ENCODE peak calls at places on chromosomes 4 and X, in six cellular contexts. One of them, this sample, is unnamed.

GRCh38 chrX:22164770-22165388 is 107.8 kb upstream of the CBLL2 start:
- DNase-seq in Panc1: no peak
- DNase-seq in endothelial cell of umbilical vein: no peak
- DNase-seq in transverse colon: no peak
- DNase-seq in stomach: no peak
- DNase-seq in breast epithelium: no peak
- DNase-seq in this sample: no peak

GRCh38 chr4:53676402-53676871 is 85.2 kb upstream of the LNX1 start:
- DNase-seq in Panc1: no peak
- DNase-seq in endothelial cell of umbilical vein: no peak
- DNase-seq in transverse colon: no peak
- DNase-seq in stomach: no peak
- DNase-seq in breast epithelium: no peak
- DNase-seq in this sample: no peak

GRCh38 chrX:68932611-68933010 is 103.8 kb downstream of the EFNB1 start:
- DNase-seq in Panc1: no peak
- DNase-seq in endothelial cell of umbilical vein: peak; percentile 75
- DNase-seq in transverse colon: peak; percentile 1
- DNase-seq in stomach: no peak
- DNase-seq in breast epithelium: no peak
- DNase-seq in this sample: no peak

GRCh38 chrX:40663880-40664630 is 16.7 kb upstream of the CXorf38 start:
- DNase-seq in Panc1: no peak
- DNase-seq in endothelial cell of umbilical vein: peak; percentile 4
- DNase-seq in transverse colon: no peak
- DNase-seq in stomach: no peak
- DNase-seq in breast epithelium: no peak
- DNase-seq in this sample: no peak

GRCh38 chr4:54543088-54543795 is 114.5 kb upstream of the KIT start:
- DNase-seq in Panc1: no peak
- DNase-seq in endothelial cell of umbilical vein: no peak
- DNase-seq in transverse colon: no peak
- DNase-seq in stomach: no peak
- DNase-seq in breast epithelium: no peak
- DNase-seq in this sample: no peak

GRCh38 chr4:42401171-42401570 is 3.9 kb downstream of the SHISA3 start:
- DNase-seq in Panc1: no peak
- DNase-seq in endothelial cell of umbilical vein: peak; percentile 16
- DNase-seq in transverse colon: no peak
- DNase-seq in stomach: no peak
- DNase-seq in breast epithelium: no peak
- DNase-seq in this sample: no peak

GRCh38 chrX:4830880-4831557 is 1117.6 kb upstream of the PRKX start:
- DNase-seq in Panc1: peak; percentile 33
- DNase-seq in endothelial cell of umbilical vein: no peak
- DNase-seq in transverse colon: no peak
- DNase-seq in stomach: no peak
- DNase-seq in breast epithelium: no peak
- DNase-seq in this sample: no peak

GRCh38 chrX:964831-965416 is 247.5 kb downstream of the CRLF2 start:
- DNase-seq in Panc1: no peak
- DNase-seq in endothelial cell of umbilical vein: no peak
- DNase-seq in transverse colon: no peak
- DNase-seq in stomach: no peak
- DNase-seq in breast epithelium: no peak
- DNase-seq in this sample: no peak

GRCh38 chrX:144709841-144710240 is 537.5 kb upstream of the SPANXN1 start:
- DNase-seq in Panc1: no peak
- DNase-seq in endothelial cell of umbilical vein: no peak
- DNase-seq in transverse colon: no peak
- DNase-seq in stomach: no peak
- DNase-seq in breast epithelium: no peak
- DNase-seq in this sample: no peak

GRCh38 chr4:150098214-150098613 is 20.0 kb downstream of the DCLK2 start:
- DNase-seq in Panc1: no peak
- DNase-seq in endothelial cell of umbilical vein: peak; percentile 14
- DNase-seq in transverse colon: no peak
- DNase-seq in stomach: no peak
- DNase-seq in breast epithelium: no peak
- DNase-seq in this sample: no peak

GRCh38 chr4:72467633-72468032 is 101.4 kb downstream of the ADAMTS3 start:
- DNase-seq in Panc1: no peak
- DNase-seq in endothelial cell of umbilical vein: no peak
- DNase-seq in transverse colon: no peak
- DNase-seq in stomach: no peak
- DNase-seq in breast epithelium: no peak
- DNase-seq in this sample: no peak

GRCh38 chr4:8324640-8325239 is 55.2 kb downstream of the HTRA3 start:
- DNase-seq in Panc1: no peak
- DNase-seq in endothelial cell of umbilical vein: no peak
- DNase-seq in transverse colon: no peak
- DNase-seq in stomach: peak; percentile 9
- DNase-seq in breast epithelium: no peak
- DNase-seq in this sample: no peak

GRCh38 chr4:172900880-172901279 is 267.7 kb upstream of the GALNT7 start:
- DNase-seq in Panc1: no peak
- DNase-seq in endothelial cell of umbilical vein: no peak
- DNase-seq in transverse colon: no peak
- DNase-seq in stomach: no peak
- DNase-seq in breast epithelium: no peak
- DNase-seq in this sample: no peak

GRCh38 chr4:159101983-159102622 is 776 bp upstream of the RAPGEF2 start:
- DNase-seq in Panc1: no peak
- DNase-seq in endothelial cell of umbilical vein: no peak
- DNase-seq in transverse colon: no peak
- DNase-seq in stomach: no peak
- DNase-seq in breast epithelium: no peak
- DNase-seq in this sample: no peak

GRCh38 chr4:61533140-61533539 is 333.0 kb downstream of the ADGRL3 start:
- DNase-seq in Panc1: no peak
- DNase-seq in endothelial cell of umbilical vein: no peak
- DNase-seq in transverse colon: no peak
- DNase-seq in stomach: no peak
- DNase-seq in breast epithelium: no peak
- DNase-seq in this sample: no peak

GRCh38 chr4:174380699-174381098 is 97.0 kb downstream of the CEP44 start:
- DNase-seq in Panc1: no peak
- DNase-seq in endothelial cell of umbilical vein: no peak
- DNase-seq in transverse colon: no peak
- DNase-seq in stomach: no peak
- DNase-seq in breast epithelium: no peak
- DNase-seq in this sample: no peak

GRCh38 chr4:72631296-72631695 is 62.3 kb upstream of the ADAMTS3 start:
- DNase-seq in Panc1: no peak
- DNase-seq in endothelial cell of umbilical vein: no peak
- DNase-seq in transverse colon: no peak
- DNase-seq in stomach: no peak
- DNase-seq in breast epithelium: no peak
- DNase-seq in this sample: no peak

GRCh38 chr4:185810746-185811508 is 1.1 kb downstream of the SORBS2 start:
- DNase-seq in Panc1: no peak
- DNase-seq in endothelial cell of umbilical vein: no peak
- DNase-seq in transverse colon: no peak
- DNase-seq in stomach: no peak
- DNase-seq in breast epithelium: no peak
- DNase-seq in this sample: no peak

GRCh38 chr4:76615999-76616398 is 181.0 kb downstream of the SHROOM3 start:
- DNase-seq in Panc1: no peak
- DNase-seq in endothelial cell of umbilical vein: no peak
- DNase-seq in transverse colon: no peak
- DNase-seq in stomach: no peak
- DNase-seq in breast epithelium: no peak
- DNase-seq in this sample: no peak

GRCh38 chrX:2967998-2968909 is 38.1 kb upstream of the ARSH start:
- DNase-seq in Panc1: no peak
- DNase-seq in endothelial cell of umbilical vein: peak; percentile 5
- DNase-seq in transverse colon: peak; percentile 16
- DNase-seq in stomach: no peak
- DNase-seq in breast epithelium: peak; percentile 51
- DNase-seq in this sample: no peak

GRCh38 chr4:176547005-176547404 is 227.2 kb downstream of the SPCS3 start:
- DNase-seq in Panc1: no peak
- DNase-seq in endothelial cell of umbilical vein: no peak
- DNase-seq in transverse colon: no peak
- DNase-seq in stomach: no peak
- DNase-seq in breast epithelium: no peak
- DNase-seq in this sample: no peak

GRCh38 chr4:86895692-86896488 is 3.7 kb upstream of the C4orf36 start:
- DNase-seq in Panc1: peak; percentile 38
- DNase-seq in endothelial cell of umbilical vein: peak; percentile 72
- DNase-seq in transverse colon: no peak
- DNase-seq in stomach: no peak
- DNase-seq in breast epithelium: no peak
- DNase-seq in this sample: no peak

GRCh38 chr4:20773144-20773997 is 73.1 kb downstream of the PACRGL start:
- DNase-seq in Panc1: peak; percentile 15
- DNase-seq in endothelial cell of umbilical vein: peak; percentile 81
- DNase-seq in transverse colon: peak; percentile 20
- DNase-seq in stomach: peak; percentile 28
- DNase-seq in breast epithelium: no peak
- DNase-seq in this sample: peak; percentile 31

GRCh38 chrX:39456894-39457600 is 640.7 kb downstream of the BCOR start:
- DNase-seq in Panc1: no peak
- DNase-seq in endothelial cell of umbilical vein: no peak
- DNase-seq in transverse colon: no peak
- DNase-seq in stomach: no peak
- DNase-seq in breast epithelium: no peak
- DNase-seq in this sample: no peak

GRCh38 chrX:15043538-15043937 is 170.3 kb downstream of the MOSPD2 start:
- DNase-seq in Panc1: no peak
- DNase-seq in endothelial cell of umbilical vein: no peak
- DNase-seq in transverse colon: no peak
- DNase-seq in stomach: no peak
- DNase-seq in breast epithelium: no peak
- DNase-seq in this sample: no peak

GRCh38 chr4:157079441-157079840 is 3.5 kb downstream of the GLRB start:
- DNase-seq in Panc1: no peak
- DNase-seq in endothelial cell of umbilical vein: peak; percentile 33
- DNase-seq in transverse colon: no peak
- DNase-seq in stomach: no peak
- DNase-seq in breast epithelium: no peak
- DNase-seq in this sample: no peak

GRCh38 chr4:24470681-24471622 is 113.4 kb downstream of the DHX15 start:
- DNase-seq in Panc1: no peak
- DNase-seq in endothelial cell of umbilical vein: peak; percentile 52
- DNase-seq in transverse colon: peak; percentile 11
- DNase-seq in stomach: no peak
- DNase-seq in breast epithelium: no peak
- DNase-seq in this sample: no peak

GRCh38 chrX:138519296-138519695 is 192.2 kb downstream of the FGF13 start:
- DNase-seq in Panc1: no peak
- DNase-seq in endothelial cell of umbilical vein: no peak
- DNase-seq in transverse colon: no peak
- DNase-seq in stomach: no peak
- DNase-seq in breast epithelium: no peak
- DNase-seq in this sample: no peak

GRCh38 chr4:71202703-71203102 is 136.1 kb upstream of the SLC4A4 start:
- DNase-seq in Panc1: no peak
- DNase-seq in endothelial cell of umbilical vein: no peak
- DNase-seq in transverse colon: no peak
- DNase-seq in stomach: no peak
- DNase-seq in breast epithelium: no peak
- DNase-seq in this sample: no peak

GRCh38 chrX:135194684-135195083 is 23.5 kb upstream of the CT55 start:
- DNase-seq in Panc1: no peak
- DNase-seq in endothelial cell of umbilical vein: no peak
- DNase-seq in transverse colon: no peak
- DNase-seq in stomach: no peak
- DNase-seq in breast epithelium: no peak
- DNase-seq in this sample: no peak

GRCh38 chr4:184263910-184264732 is 46.4 kb upstream of the ENPP6 start:
- DNase-seq in Panc1: peak; percentile 62
- DNase-seq in endothelial cell of umbilical vein: peak; percentile 85
- DNase-seq in transverse colon: peak; percentile 96
- DNase-seq in stomach: peak; percentile 97
- DNase-seq in breast epithelium: peak; percentile 96
- DNase-seq in this sample: no peak

DNA sequence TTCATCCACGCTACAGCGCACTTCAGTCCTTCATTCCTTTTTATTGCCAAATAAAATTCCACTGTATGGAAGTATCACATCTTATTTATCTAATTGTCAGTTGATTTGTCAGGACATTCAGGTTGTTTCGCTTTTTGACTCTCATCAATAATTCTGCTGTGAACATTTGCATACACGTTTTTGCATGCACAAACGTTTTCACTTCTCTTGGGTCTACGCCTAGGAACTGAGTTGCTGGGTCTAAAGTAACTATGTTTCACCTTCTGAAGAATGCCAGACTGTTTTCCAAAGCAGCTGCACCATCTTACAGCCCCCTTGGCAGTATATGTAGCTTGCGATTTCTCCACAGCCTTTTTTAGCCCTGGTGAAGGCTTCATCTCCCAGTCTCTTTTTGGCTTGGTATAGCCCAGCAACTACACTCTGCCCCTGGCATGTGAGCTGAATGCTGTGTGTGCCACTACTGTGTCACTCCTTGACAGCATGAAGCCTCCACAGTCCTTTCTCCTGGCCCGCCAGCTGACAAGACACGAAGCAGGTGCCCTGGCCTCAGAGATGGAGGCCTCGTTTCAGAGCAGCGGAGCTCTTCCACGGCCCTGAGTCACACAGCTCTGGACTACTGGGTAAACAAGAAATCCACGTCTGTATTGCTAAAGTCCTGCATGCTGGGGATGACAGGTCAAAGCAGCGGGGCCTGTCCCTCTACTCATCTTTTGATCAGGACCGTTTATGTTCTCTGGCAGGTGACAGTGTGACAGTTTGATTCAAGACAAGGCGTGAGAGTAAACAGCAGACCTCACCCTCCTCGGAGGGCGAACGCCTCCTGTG is 75.5 kb downstream of the NSUN7 start:
- DNase-seq in Panc1: no peak
- DNase-seq in endothelial cell of umbilical vein: no peak
- DNase-seq in transverse colon: no peak
- DNase-seq in stomach: no peak
- DNase-seq in breast epithelium: no peak
- DNase-seq in this sample: no peak
- H3K36me3 ChIP-seq in Panc1: no peaks in the 10 kb centered on the region
- H3K36me3 ChIP-seq in endothelial cell of umbilical vein: peaks cover 38% of the 10 kb centered on the region
- H3K36me3 ChIP-seq in transverse colon: no peaks in the 10 kb centered on the region
- H3K36me3 ChIP-seq in stomach: peaks cover 6% of the 10 kb centered on the region
- H3K36me3 ChIP-seq in breast epithelium: peaks cover 6% of the 10 kb centered on the region
- H3K36me3 ChIP-seq in this sample: peaks cover 95% of the 10 kb centered on the region

GRCh38 chr4:153553155-153553819 is 87.1 kb downstream of the TMEM131L start:
- DNase-seq in Panc1: no peak
- DNase-seq in endothelial cell of umbilical vein: no peak
- DNase-seq in transverse colon: no peak
- DNase-seq in stomach: no peak
- DNase-seq in breast epithelium: no peak
- DNase-seq in this sample: no peak
- TF ChIP-seq POLR2AphosphoS5 in Panc1: no peak
- TF ChIP-seq POLR2AphosphoS5 in endothelial cell of umbilical vein: no peak
- TF ChIP-seq POLR2AphosphoS5 in transverse colon: no peak
- TF ChIP-seq POLR2AphosphoS5 in stomach: no peak
- TF ChIP-seq POLR2AphosphoS5 in breast epithelium: no peak
- TF ChIP-seq POLR2AphosphoS5 in this sample: no peak

GRCh38 chrX:136221851-136222513 is 29.2 kb downstream of the MAP7D3 start:
- DNase-seq in Panc1: no peak
- DNase-seq in endothelial cell of umbilical vein: no peak
- DNase-seq in transverse colon: no peak
- DNase-seq in stomach: no peak
- DNase-seq in breast epithelium: no peak
- DNase-seq in this sample: no peak
- H3K36me3 ChIP-seq in Panc1: peaks cover 20% of the 10 kb centered on the region
- H3K36me3 ChIP-seq in endothelial cell of umbilical vein: peaks cover 11% of the 10 kb centered on the region
- H3K36me3 ChIP-seq in transverse colon: no peaks in the 10 kb centered on the region
- H3K36me3 ChIP-seq in stomach: no peaks in the 10 kb centered on the region
- H3K36me3 ChIP-seq in breast epithelium: no peaks in the 10 kb centered on the region
- H3K36me3 ChIP-seq in this sample: no peaks in the 10 kb centered on the region

GRCh38 chr4:140097572-140097971 is 56.4 kb downstream of the MAML3 start:
- DNase-seq in Panc1: no peak
- DNase-seq in endothelial cell of umbilical vein: no peak
- DNase-seq in transverse colon: no peak
- DNase-seq in stomach: no peak
- DNase-seq in breast epithelium: no peak
- DNase-seq in this sample: no peak
- TF ChIP-seq POLR2AphosphoS5 in Panc1: no peak
- TF ChIP-seq POLR2AphosphoS5 in endothelial cell of umbilical vein: no peak
- TF ChIP-seq POLR2AphosphoS5 in transverse colon: no peak
- TF ChIP-seq POLR2AphosphoS5 in stomach: no peak
- TF ChIP-seq POLR2AphosphoS5 in breast epithelium: no peak
- TF ChIP-seq POLR2AphosphoS5 in this sample: no peak